ENCODE peak calls at places on chromosomes 13 and 19, in five cellular contexts. M is Peyer's patch; G is stimulated activated naive CD4-positive, alpha-beta T cell treated with Interleukin-2 at 50 U/mL for 16 hours; A is esophagus squamous epithelium; B is osteocyte. Q is an unnamed sample.

GRCh38 chr13:105097501-105097900 is 1438.0 kb downstream of the EFNB2 start:
- DNase-seq in M (no peak), G (no peak), A (no peak), B (no peak), Q (no peak)

GRCh38 chr19:44401787-44402115 is 343 bp upstream of the ZNF285 start:
- DNase-seq in M (no peak), G (no peak), A (no peak), B (no peak), Q (no peak)

GRCh38 chr13:109778102-109778542 is 8.3 kb downstream of the IRS2 start:
- DNase-seq in M (no peak), G (no peak), A (no peak), B (no peak), Q (peak)

GRCh38 chr19:58134244-58134643 is 16.3 kb downstream of the ZNF329 start:
- DNase-seq in M (no peak), G (no peak), A (no peak), B (no peak), Q (no peak)

GRCh38 chr19:6564393-6564792 is 26.6 kb downstream of the CD70 start:
- DNase-seq in M (no peak), G (no peak), A (no peak), B (no peak), Q (no peak)

GRCh38 chr19:17751912-17752273 is 616 bp downstream of the FCHO1 start:
- DNase-seq in M (no peak), G (no peak), A (no peak), B (no peak), Q (no peak)

GRCh38 chr19:30718728-30719127 is 346.5 kb downstream of the ZNF536 start:
- DNase-seq in M (no peak), G (no peak), A (no peak), B (no peak), Q (peak)

GRCh38 chr13:40640202-40640601 is 26.2 kb downstream of the FOXO1 start:
- DNase-seq in M (no peak), G (no peak), A (no peak), B (no peak), Q (no peak)

GRCh38 chr19:48858984-48859710 is 9.3 kb downstream of the PLEKHA4 start:
- DNase-seq in M (no peak), G (peak), A (no peak), B (no peak), Q (peak)

GRCh38 chr19:5339470-5339949 is 1.1 kb downstream of the PTPRS start:
- DNase-seq in M (no peak), G (no peak), A (no peak), B (no peak), Q (no peak)

GRCh38 chr19:42199440-42200115 is 17.9 kb downstream of the DEDD2 start:
- DNase-seq in M (no peak), G (peak), A (no peak), B (no peak), Q (peak)

GRCh38 chr19:35673121-35673804 is 6.9 kb downstream of the UPK1A start:
- DNase-seq in M (no peak), G (peak), A (no peak), B (no peak), Q (peak)

GRCh38 chr13:97174638-97175037 is 47.5 kb upstream of the MBNL2 start:
- DNase-seq in M (no peak), G (no peak), A (no peak), B (no peak), Q (no peak)

GRCh38 chr13:29254971-29255370 is 340.5 kb downstream of the SLC7A1 start:
- DNase-seq in M (no peak), G (no peak), A (no peak), B (no peak), Q (no peak)

GRCh38 chr19:38742296-38742695 is 2.0 kb downstream of the CAPN12 start:
- DNase-seq in M (no peak), G (no peak), A (no peak), B (no peak), Q (no peak)

GRCh38 chr13:28340272-28340793 is 154.6 kb downstream of the FLT1 start:
- DNase-seq in M (no peak), G (no peak), A (no peak), B (no peak), Q (no peak)

GRCh38 chr13:55572862-55573261 is 1567.9 kb upstream of the PRR20A start:
- DNase-seq in M (no peak), G (no peak), A (no peak), B (no peak), Q (no peak)

GRCh38 chr19:34471906-34472305 is 9.7 kb upstream of the WTIP start:
- DNase-seq in M (no peak), G (no peak), A (no peak), B (no peak), Q (no peak)

GRCh38 chr19:49932041-49932451 is 2.7 kb upstream of the NUP62 start:
- DNase-seq in M (no peak), G (no peak), A (no peak), B (no peak), Q (no peak)

GRCh38 chr13:25423831-25424230 is 52.1 kb downstream of the ATP8A2 start:
- DNase-seq in M (no peak), G (no peak), A (no peak), B (no peak), Q (no peak)

GRCh38 chr19:46776927-46777911 is 11.2 kb downstream of the SLC1A5 start:
- DNase-seq in M (peak), G (peak), A (no peak), B (no peak), Q (no peak)

GRCh38 chr13:60162096-60162495 is 1.6 kb downstream of the DIAPH3 start:
- DNase-seq in M (no peak), G (no peak), A (no peak), B (no peak), Q (no peak)

GRCh38 chr13:27830010-27830409 is 37.7 kb downstream of the GSX1 start:
- DNase-seq in M (peak), G (peak), A (no peak), B (peak), Q (peak)

GRCh38 chr13:39578821-39579291 is 24.1 kb downstream of the LHFPL6 start:
- DNase-seq in M (no peak), G (no peak), A (no peak), B (no peak), Q (no peak)

GRCh38 chr19:15374796-15375440 is 4.7 kb downstream of the AKAP8 start:
- DNase-seq in M (no peak), G (no peak), A (no peak), B (no peak), Q (no peak)

GRCh38 chr19:5141278-5141925 is 172.5 kb downstream of the KDM4B start:
- DNase-seq in M (no peak), G (no peak), A (no peak), B (no peak), Q (no peak)

GRCh38 chr19:1259873-1260748 is 9.0 kb upstream of the CIRBP start:
- DNase-seq in M (peak), G (peak), A (no peak), B (no peak), Q (peak)

GRCh38 chr19:44810555-44811447 is 1.9 kb downstream of the BCAM start:
- DNase-seq in M (no peak), G (no peak), A (no peak), B (no peak), Q (no peak)

GRCh38 chr13:24050292-24050711 is 110.2 kb upstream of the SPATA13 start:
- DNase-seq in M (no peak), G (no peak), A (no peak), B (no peak), Q (no peak)

GRCh38 chr19:15779756-15780476 is 7.5 kb upstream of the OR10H5 start:
- DNase-seq in M (no peak), G (no peak), A (no peak), B (no peak), Q (peak)

GRCh38 chr19:917323-918151 is at the start of gene KISS1R:
- DNase-seq in M (no peak), G (peak), A (no peak), B (no peak), Q (no peak)

GRCh38 chr13:23898101-23898500 is 799 bp upstream of the C1QTNF9B start:
- DNase-seq in M (no peak), G (no peak), A (no peak), B (no peak), Q (peak)

GRCh38 chr19:46015080-46015960 is 7.5 kb downstream of the PGLYRP1 start:
- DNase-seq in M (peak), G (peak), A (no peak), B (no peak), Q (peak)

GRCh38 chr19:30228113-30228725 is 144.0 kb upstream of the ZNF536 start:
- DNase-seq in M (no peak), G (no peak), A (no peak), B (no peak), Q (peak)

GRCh38 chr13:44197791-44198770 is 175.5 kb upstream of the SERP2 start:
- DNase-seq in M (no peak), G (no peak), A (no peak), B (no peak), Q (no peak)

GRCh38 chr13:108225440-108225839 is 7.2 kb downstream of the ABHD13 start:
- DNase-seq in M (no peak), G (no peak), A (no peak), B (no peak), Q (no peak)

GRCh38 chr13:88656751-88657150 is 985.6 kb downstream of the SLITRK5 start:
- DNase-seq in M (no peak), G (no peak), A (no peak), B (no peak), Q (no peak)

GRCh38 chr19:10471909-10472308 is 31.2 kb downstream of the KEAP1 start:
- DNase-seq in M (no peak), G (no peak), A (no peak), B (no peak), Q (no peak)

GRCh38 chr13:110304256-110304655 is 2.7 kb downstream of the COL4A1 start:
- DNase-seq in M (no peak), G (no peak), A (no peak), B (no peak), Q (no peak)